ENCODE peak calls at places on chromosomes 2 and 18, in ten cellular contexts. One of them, this sample, is unnamed.

GRCh38 chr2:159933727-159934049 is 128.7 kb downstream of the PLA2R1 start:
- DNase-seq in heart left ventricle: no peak
- DNase-seq in A549: no peak
- DNase-seq in adrenal gland: no peak
- DNase-seq in suprapubic skin: no peak
- DNase-seq in endothelial cell of umbilical vein: no peak
- DNase-seq in sigmoid colon: no peak
- DNase-seq in erythroblast: no peak
- DNase-seq in HCT116: no peak
- DNase-seq in IMR-90: no peak
- DNase-seq in this sample: no peak

GRCh38 chr2:206004004-206004693 is 81.8 kb downstream of the INO80D start:
- DNase-seq in heart left ventricle: no peak
- DNase-seq in A549: no peak
- DNase-seq in adrenal gland: no peak
- DNase-seq in suprapubic skin: no peak
- DNase-seq in endothelial cell of umbilical vein: no peak
- DNase-seq in sigmoid colon: no peak
- DNase-seq in erythroblast: peak; percentile 64
- DNase-seq in HCT116: peak; percentile 6
- DNase-seq in IMR-90: peak; percentile 18
- DNase-seq in this sample: no peak

GRCh38 chr2:238507836-238508235 is 81.1 kb downstream of the ASB1 start:
- DNase-seq in heart left ventricle: no peak
- DNase-seq in A549: no peak
- DNase-seq in adrenal gland: no peak
- DNase-seq in suprapubic skin: peak; percentile 54
- DNase-seq in endothelial cell of umbilical vein: no peak
- DNase-seq in sigmoid colon: peak; percentile 26
- DNase-seq in erythroblast: no peak
- DNase-seq in HCT116: no peak
- DNase-seq in IMR-90: no peak
- DNase-seq in this sample: no peak

GRCh38 chr2:239938651-239939486 is 86.3 kb downstream of the NDUFA10 start:
- DNase-seq in heart left ventricle: peak; percentile 12
- DNase-seq in A549: no peak
- DNase-seq in adrenal gland: peak; percentile 7
- DNase-seq in suprapubic skin: peak; percentile 54
- DNase-seq in endothelial cell of umbilical vein: no peak
- DNase-seq in sigmoid colon: peak; percentile 56
- DNase-seq in erythroblast: no peak
- DNase-seq in HCT116: no peak
- DNase-seq in IMR-90: no peak
- DNase-seq in this sample: no peak

GRCh38 chr18:22829781-22830180 is 103.3 kb upstream of the RBBP8 start:
- DNase-seq in heart left ventricle: no peak
- DNase-seq in A549: no peak
- DNase-seq in adrenal gland: no peak
- DNase-seq in suprapubic skin: no peak
- DNase-seq in endothelial cell of umbilical vein: no peak
- DNase-seq in sigmoid colon: no peak
- DNase-seq in erythroblast: no peak
- DNase-seq in HCT116: no peak
- DNase-seq in IMR-90: no peak
- DNase-seq in this sample: no peak

GRCh38 chr2:235607541-235608199 is 113.8 kb downstream of the AGAP1 start:
- DNase-seq in heart left ventricle: no peak
- DNase-seq in A549: no peak
- DNase-seq in adrenal gland: no peak
- DNase-seq in suprapubic skin: no peak
- DNase-seq in endothelial cell of umbilical vein: no peak
- DNase-seq in sigmoid colon: no peak
- DNase-seq in erythroblast: no peak
- DNase-seq in HCT116: no peak
- DNase-seq in IMR-90: no peak
- DNase-seq in this sample: no peak

GRCh38 chr2:174856447-174856846 is 92.2 kb upstream of the CHRNA1 start:
- DNase-seq in heart left ventricle: no peak
- DNase-seq in A549: no peak
- DNase-seq in adrenal gland: no peak
- DNase-seq in suprapubic skin: no peak
- DNase-seq in endothelial cell of umbilical vein: no peak
- DNase-seq in sigmoid colon: no peak
- DNase-seq in erythroblast: no peak
- DNase-seq in HCT116: no peak
- DNase-seq in IMR-90: no peak
- DNase-seq in this sample: no peak

GRCh38 chr2:16062471-16063250 is 122.3 kb downstream of the MYCN start:
- DNase-seq in heart left ventricle: no peak
- DNase-seq in A549: no peak
- DNase-seq in adrenal gland: no peak
- DNase-seq in suprapubic skin: no peak
- DNase-seq in endothelial cell of umbilical vein: no peak
- DNase-seq in sigmoid colon: no peak
- DNase-seq in erythroblast: no peak
- DNase-seq in HCT116: no peak
- DNase-seq in IMR-90: no peak
- DNase-seq in this sample: no peak

GRCh38 chr2:67259581-67260347 is 137.4 kb upstream of the ETAA1 start:
- DNase-seq in heart left ventricle: peak; percentile 25
- DNase-seq in A549: peak; percentile 8
- DNase-seq in adrenal gland: peak; percentile 21
- DNase-seq in suprapubic skin: no peak
- DNase-seq in endothelial cell of umbilical vein: peak; percentile 61
- DNase-seq in sigmoid colon: peak; percentile 94
- DNase-seq in erythroblast: no peak
- DNase-seq in HCT116: no peak
- DNase-seq in IMR-90: peak; percentile 94
- DNase-seq in this sample: peak; percentile 8

GRCh38 chr2:62330959-62331358 is 135.0 kb downstream of the B3GNT2 start:
- DNase-seq in heart left ventricle: no peak
- DNase-seq in A549: no peak
- DNase-seq in adrenal gland: no peak
- DNase-seq in suprapubic skin: no peak
- DNase-seq in endothelial cell of umbilical vein: no peak
- DNase-seq in sigmoid colon: no peak
- DNase-seq in erythroblast: no peak
- DNase-seq in HCT116: no peak
- DNase-seq in IMR-90: no peak
- DNase-seq in this sample: no peak

GRCh38 chr2:24104906-24105305 is 18.2 kb downstream of the PFN4 start:
- DNase-seq in heart left ventricle: no peak
- DNase-seq in A549: no peak
- DNase-seq in adrenal gland: no peak
- DNase-seq in suprapubic skin: no peak
- DNase-seq in endothelial cell of umbilical vein: no peak
- DNase-seq in sigmoid colon: no peak
- DNase-seq in erythroblast: no peak
- DNase-seq in HCT116: no peak
- DNase-seq in IMR-90: no peak
- DNase-seq in this sample: no peak

GRCh38 chr2:177254433-177255226 is 9.9 kb downstream of the NFE2L2 start:
- DNase-seq in heart left ventricle: no peak
- DNase-seq in A549: no peak
- DNase-seq in adrenal gland: no peak
- DNase-seq in suprapubic skin: no peak
- DNase-seq in endothelial cell of umbilical vein: peak; percentile 64
- DNase-seq in sigmoid colon: peak; percentile 67
- DNase-seq in erythroblast: peak; percentile 67
- DNase-seq in HCT116: peak; percentile 60
- DNase-seq in IMR-90: peak; percentile 52
- DNase-seq in this sample: no peak

GRCh38 chr2:235549735-235550377 is 56.0 kb downstream of the AGAP1 start:
- DNase-seq in heart left ventricle: no peak
- DNase-seq in A549: no peak
- DNase-seq in adrenal gland: no peak
- DNase-seq in suprapubic skin: no peak
- DNase-seq in endothelial cell of umbilical vein: no peak
- DNase-seq in sigmoid colon: peak; percentile 32
- DNase-seq in erythroblast: no peak
- DNase-seq in HCT116: no peak
- DNase-seq in IMR-90: no peak
- DNase-seq in this sample: no peak

GRCh38 chr18:34976534-34976898 is 64.7 kb upstream of the MAPRE2 start:
- DNase-seq in heart left ventricle: no peak
- DNase-seq in A549: no peak
- DNase-seq in adrenal gland: no peak
- DNase-seq in suprapubic skin: no peak
- DNase-seq in endothelial cell of umbilical vein: no peak
- DNase-seq in sigmoid colon: no peak
- DNase-seq in erythroblast: no peak
- DNase-seq in HCT116: no peak
- DNase-seq in IMR-90: no peak
- DNase-seq in this sample: no peak

GRCh38 chr18:34977787-34978532 is 63.3 kb upstream of the MAPRE2 start:
- DNase-seq in heart left ventricle: peak; percentile 39
- DNase-seq in A549: no peak
- DNase-seq in adrenal gland: peak; percentile 30
- DNase-seq in suprapubic skin: peak; percentile 84
- DNase-seq in endothelial cell of umbilical vein: peak; percentile 34
- DNase-seq in sigmoid colon: peak; percentile 70
- DNase-seq in erythroblast: peak; percentile 80
- DNase-seq in HCT116: no peak
- DNase-seq in IMR-90: peak; percentile 6
- DNase-seq in this sample: no peak

GRCh38 chr18:34978533-34978893 is 62.7 kb upstream of the MAPRE2 start:
- DNase-seq in heart left ventricle: no peak
- DNase-seq in A549: no peak
- DNase-seq in adrenal gland: no peak
- DNase-seq in suprapubic skin: no peak
- DNase-seq in endothelial cell of umbilical vein: no peak
- DNase-seq in sigmoid colon: no peak
- DNase-seq in erythroblast: peak; percentile 54
- DNase-seq in HCT116: no peak
- DNase-seq in IMR-90: no peak
- DNase-seq in this sample: no peak

GRCh38 chr18:34976084-34976483 is 65.1 kb upstream of the MAPRE2 start:
- DNase-seq in heart left ventricle: no peak
- DNase-seq in A549: no peak
- DNase-seq in adrenal gland: no peak
- DNase-seq in suprapubic skin: no peak
- DNase-seq in endothelial cell of umbilical vein: no peak
- DNase-seq in sigmoid colon: peak; percentile 66
- DNase-seq in erythroblast: no peak
- DNase-seq in HCT116: no peak
- DNase-seq in IMR-90: no peak
- DNase-seq in this sample: no peak

GRCh38 chr18:34976899-34977786 is 64.1 kb upstream of the MAPRE2 start:
- DNase-seq in heart left ventricle: peak; percentile 85
- DNase-seq in A549: peak; percentile 46
- DNase-seq in adrenal gland: peak; percentile 67
- DNase-seq in suprapubic skin: peak; percentile 90
- DNase-seq in endothelial cell of umbilical vein: peak; percentile 55
- DNase-seq in sigmoid colon: peak; percentile 86
- DNase-seq in erythroblast: peak; percentile 83
- DNase-seq in HCT116: no peak
- DNase-seq in IMR-90: peak; percentile 19
- DNase-seq in this sample: peak; percentile 11
- TF ChIP-seq POLR2A in heart left ventricle: peak; percentile 65
- TF ChIP-seq POLR2A in A549: peak; percentile 14
- TF ChIP-seq POLR2A in adrenal gland: no peak
- TF ChIP-seq POLR2A in suprapubic skin: no peak
- TF ChIP-seq POLR2A in endothelial cell of umbilical vein: no peak
- TF ChIP-seq POLR2A in sigmoid colon: no peak
- TF ChIP-seq POLR2A in erythroblast: no peak
- TF ChIP-seq POLR2A in HCT116: no peak
- TF ChIP-seq POLR2A in IMR-90: no peak
- TF ChIP-seq POLR2A in this sample: no peak

GRCh38 chr18:45997689-45998088 is 30.6 kb upstream of the EPG5 start:
- DNase-seq in heart left ventricle: no peak
- DNase-seq in A549: no peak
- DNase-seq in adrenal gland: no peak
- DNase-seq in suprapubic skin: no peak
- DNase-seq in endothelial cell of umbilical vein: no peak
- DNase-seq in sigmoid colon: no peak
- DNase-seq in erythroblast: no peak
- DNase-seq in HCT116: no peak
- DNase-seq in IMR-90: no peak
- DNase-seq in this sample: no peak
- TF ChIP-seq POLR2A in heart left ventricle: no peak
- TF ChIP-seq POLR2A in A549: no peak
- TF ChIP-seq POLR2A in adrenal gland: no peak
- TF ChIP-seq POLR2A in suprapubic skin: no peak
- TF ChIP-seq POLR2A in endothelial cell of umbilical vein: no peak
- TF ChIP-seq POLR2A in sigmoid colon: no peak
- TF ChIP-seq POLR2A in erythroblast: no peak
- TF ChIP-seq POLR2A in HCT116: no peak
- TF ChIP-seq POLR2A in IMR-90: no peak
- TF ChIP-seq POLR2A in this sample: no peak

GRCh38 chr2:55268288-55268906 is 634 bp downstream of the MTIF2 start:
- DNase-seq in heart left ventricle: no peak
- DNase-seq in A549: no peak
- DNase-seq in adrenal gland: no peak
- DNase-seq in suprapubic skin: no peak
- DNase-seq in endothelial cell of umbilical vein: no peak
- DNase-seq in sigmoid colon: no peak
- DNase-seq in erythroblast: peak; percentile 46
- DNase-seq in HCT116: no peak
- DNase-seq in IMR-90: no peak
- DNase-seq in this sample: no peak

DNA sequence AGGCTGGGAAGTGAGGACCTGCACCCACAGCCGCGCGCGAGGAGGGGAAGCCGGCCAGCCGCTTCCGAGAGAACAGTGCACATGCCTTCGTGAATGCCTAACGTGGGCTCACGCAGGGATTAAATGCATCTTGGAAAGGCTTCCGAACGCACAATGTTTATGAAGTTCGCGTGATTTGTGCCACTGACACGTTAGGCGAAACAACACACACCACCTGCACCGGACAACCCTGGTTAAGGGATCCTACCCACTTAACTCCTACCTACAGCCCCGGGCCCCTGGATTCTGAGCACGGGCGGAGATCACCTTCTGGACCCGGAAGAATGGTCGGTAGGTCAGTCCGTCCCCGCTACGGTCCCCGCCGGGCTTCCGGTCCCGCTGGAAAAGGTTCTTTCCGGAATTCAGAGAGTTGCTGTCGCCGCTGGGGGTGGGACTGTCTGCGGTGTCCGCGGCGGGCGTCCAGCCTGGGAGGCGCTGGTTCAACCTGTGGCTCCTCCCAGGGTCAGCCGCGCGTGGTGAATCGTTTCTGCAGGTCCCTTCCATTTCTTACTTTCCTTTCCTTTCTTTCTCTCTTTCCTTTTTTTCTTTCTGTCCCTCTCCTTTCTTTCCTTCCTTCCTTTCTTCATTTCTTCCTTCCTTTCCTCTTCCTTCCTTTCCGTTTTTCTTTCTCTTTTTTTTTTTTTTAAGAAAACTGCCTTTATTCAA is at the start of gene MTIF2:
- DNase-seq in heart left ventricle: peak; percentile 96
- DNase-seq in A549: peak; percentile 95
- DNase-seq in adrenal gland: peak; percentile 97
- DNase-seq in suprapubic skin: peak; percentile 97
- DNase-seq in endothelial cell of umbilical vein: peak; percentile 89
- DNase-seq in sigmoid colon: peak; percentile 97
- DNase-seq in erythroblast: peak; percentile 96
- DNase-seq in HCT116: peak; percentile 90
- DNase-seq in IMR-90: peak; percentile 91
- DNase-seq in this sample: peak; percentile 90
- TF ChIP-seq POLR2A in heart left ventricle: peak; percentile 52
- TF ChIP-seq POLR2A in A549: peak; percentile 95
- TF ChIP-seq POLR2A in adrenal gland: no peak
- TF ChIP-seq POLR2A in suprapubic skin: peak; percentile 46
- TF ChIP-seq POLR2A in endothelial cell of umbilical vein: peak; percentile 98
- TF ChIP-seq POLR2A in sigmoid colon: peak; percentile 16
- TF ChIP-seq POLR2A in erythroblast: peak; percentile 89
- TF ChIP-seq POLR2A in HCT116: peak; percentile 92
- TF ChIP-seq POLR2A in IMR-90: peak; percentile 81
- TF ChIP-seq POLR2A in this sample: peak; percentile 62

GRCh38 chr18:74525741-74526140 is 8.6 kb upstream of the CNDP1 start:
- DNase-seq in heart left ventricle: no peak
- DNase-seq in A549: no peak
- DNase-seq in adrenal gland: no peak
- DNase-seq in suprapubic skin: no peak
- DNase-seq in endothelial cell of umbilical vein: no peak
- DNase-seq in sigmoid colon: peak; percentile 61
- DNase-seq in erythroblast: no peak
- DNase-seq in HCT116: no peak
- DNase-seq in IMR-90: no peak
- DNase-seq in this sample: no peak
- TF ChIP-seq POLR2A in heart left ventricle: no peak
- TF ChIP-seq POLR2A in A549: no peak
- TF ChIP-seq POLR2A in adrenal gland: no peak
- TF ChIP-seq POLR2A in suprapubic skin: no peak
- TF ChIP-seq POLR2A in endothelial cell of umbilical vein: no peak
- TF ChIP-seq POLR2A in sigmoid colon: no peak
- TF ChIP-seq POLR2A in erythroblast: no peak
- TF ChIP-seq POLR2A in HCT116: no peak
- TF ChIP-seq POLR2A in IMR-90: no peak
- TF ChIP-seq POLR2A in this sample: no peak